ENCODE peak calls at places on chromosome 20, in six cellular contexts. One of them, this sample, is unnamed.

GRCh38 chr20:1537731-1538058 is 19.8 kb downstream of the SIRPD start:
- DNase-seq in iPS DF 19.7: no peak
- DNase-seq in stimulated activated CD4-positive, alpha-beta T cell treated with anti-CD3 and anti-CD28 coated beads, Interleukin-4, amount 100 ng/mL, for 48 hours: no peak
- DNase-seq in GM03348: no peak
- DNase-seq in Caco-2: no peak
- DNase-seq in A549: no peak
- DNase-seq in this sample: no peak

GRCh38 chr20:50374541-50375078 is 135.6 kb upstream of the PTPN1 start:
- DNase-seq in A549: no peak
- DNase-seq in Caco-2: no peak
- DNase-seq in GM03348: no peak
- DNase-seq in stimulated activated CD4-positive, alpha-beta T cell treated with anti-CD3 and anti-CD28 coated beads, Interleukin-4, amount 100 ng/mL, for 48 hours: no peak
- DNase-seq in iPS DF 19.7: no peak
- DNase-seq in this sample: no peak

GRCh38 chr20:36575066-36575743 is 1.8 kb downstream of the TGIF2 start:
- DNase-seq in GM03348: peak; percentile 45
- DNase-seq in stimulated activated CD4-positive, alpha-beta T cell treated with anti-CD3 and anti-CD28 coated beads, Interleukin-4, amount 100 ng/mL, for 48 hours: no peak
- DNase-seq in Caco-2: peak; percentile 68
- DNase-seq in A549: peak; percentile 35
- DNase-seq in iPS DF 19.7: no peak
- DNase-seq in this sample: peak; percentile 74

GRCh38 chr20:53408728-53409157 is 184.9 kb downstream of the ZNF217 start:
- DNase-seq in A549: no peak
- DNase-seq in Caco-2: no peak
- DNase-seq in iPS DF 19.7: no peak
- DNase-seq in stimulated activated CD4-positive, alpha-beta T cell treated with anti-CD3 and anti-CD28 coated beads, Interleukin-4, amount 100 ng/mL, for 48 hours: no peak
- DNase-seq in GM03348: peak; percentile 53
- DNase-seq in this sample: no peak

GRCh38 chr20:676315-676937 is 824 bp upstream of the SCRT2 start:
- DNase-seq in A549: no peak
- DNase-seq in stimulated activated CD4-positive, alpha-beta T cell treated with anti-CD3 and anti-CD28 coated beads, Interleukin-4, amount 100 ng/mL, for 48 hours: no peak
- DNase-seq in Caco-2: no peak
- DNase-seq in iPS DF 19.7: no peak
- DNase-seq in GM03348: no peak
- DNase-seq in this sample: no peak

GRCh38 chr20:61295726-61296628 is 43.9 kb downstream of the CDH4 start:
- DNase-seq in A549: no peak
- DNase-seq in iPS DF 19.7: no peak
- DNase-seq in stimulated activated CD4-positive, alpha-beta T cell treated with anti-CD3 and anti-CD28 coated beads, Interleukin-4, amount 100 ng/mL, for 48 hours: no peak
- DNase-seq in GM03348: no peak
- DNase-seq in Caco-2: no peak
- DNase-seq in this sample: no peak

GRCh38 chr20:7375905-7376304 is 564.4 kb downstream of the HAO1 start:
- DNase-seq in GM03348: peak; percentile 4
- DNase-seq in stimulated activated CD4-positive, alpha-beta T cell treated with anti-CD3 and anti-CD28 coated beads, Interleukin-4, amount 100 ng/mL, for 48 hours: no peak
- DNase-seq in A549: peak; percentile 31
- DNase-seq in iPS DF 19.7: no peak
- DNase-seq in Caco-2: no peak
- DNase-seq in this sample: no peak

GRCh38 chr20:17762243-17762872 is 62.6 kb downstream of the BANF2 start:
- DNase-seq in iPS DF 19.7: no peak
- DNase-seq in A549: no peak
- DNase-seq in GM03348: no peak
- DNase-seq in stimulated activated CD4-positive, alpha-beta T cell treated with anti-CD3 and anti-CD28 coated beads, Interleukin-4, amount 100 ng/mL, for 48 hours: no peak
- DNase-seq in Caco-2: no peak
- DNase-seq in this sample: no peak

GRCh38 chr20:48503166-48503815 is 324.5 kb downstream of the PREX1 start:
- DNase-seq in stimulated activated CD4-positive, alpha-beta T cell treated with anti-CD3 and anti-CD28 coated beads, Interleukin-4, amount 100 ng/mL, for 48 hours: no peak
- DNase-seq in iPS DF 19.7: no peak
- DNase-seq in A549: no peak
- DNase-seq in GM03348: no peak
- DNase-seq in Caco-2: no peak
- DNase-seq in this sample: no peak

GRCh38 chr20:63540417-63541186 is 3.4 kb upstream of the PTK6 start:
- DNase-seq in iPS DF 19.7: no peak
- DNase-seq in A549: no peak
- DNase-seq in stimulated activated CD4-positive, alpha-beta T cell treated with anti-CD3 and anti-CD28 coated beads, Interleukin-4, amount 100 ng/mL, for 48 hours: no peak
- DNase-seq in GM03348: peak; percentile 54
- DNase-seq in Caco-2: no peak
- DNase-seq in this sample: no peak

GRCh38 chr20:22353586-22353985 is 230.8 kb downstream of the FOXA2 start:
- DNase-seq in stimulated activated CD4-positive, alpha-beta T cell treated with anti-CD3 and anti-CD28 coated beads, Interleukin-4, amount 100 ng/mL, for 48 hours: no peak
- DNase-seq in A549: peak; percentile 37
- DNase-seq in Caco-2: no peak
- DNase-seq in GM03348: no peak
- DNase-seq in iPS DF 19.7: no peak
- DNase-seq in this sample: no peak

GRCh38 chr20:59439243-59439642 is 138.8 kb downstream of the EDN3 start:
- DNase-seq in A549: no peak
- DNase-seq in stimulated activated CD4-positive, alpha-beta T cell treated with anti-CD3 and anti-CD28 coated beads, Interleukin-4, amount 100 ng/mL, for 48 hours: no peak
- DNase-seq in GM03348: no peak
- DNase-seq in iPS DF 19.7: no peak
- DNase-seq in Caco-2: no peak
- DNase-seq in this sample: peak; percentile 22

GRCh38 chr20:5191829-5192569 is 65.2 kb downstream of the CDS2 start:
- DNase-seq in iPS DF 19.7: peak; percentile 40
- DNase-seq in Caco-2: no peak
- DNase-seq in GM03348: peak; percentile 85
- DNase-seq in stimulated activated CD4-positive, alpha-beta T cell treated with anti-CD3 and anti-CD28 coated beads, Interleukin-4, amount 100 ng/mL, for 48 hours: no peak
- DNase-seq in A549: peak; percentile 81
- DNase-seq in this sample: peak; percentile 8

GRCh38 chr20:37833172-37833915 is 69.6 kb upstream of the VSTM2L start:
- DNase-seq in GM03348: no peak
- DNase-seq in Caco-2: no peak
- DNase-seq in iPS DF 19.7: no peak
- DNase-seq in stimulated activated CD4-positive, alpha-beta T cell treated with anti-CD3 and anti-CD28 coated beads, Interleukin-4, amount 100 ng/mL, for 48 hours: no peak
- DNase-seq in A549: no peak
- DNase-seq in this sample: no peak

GRCh38 chr20:32580970-32581838 is 3.9 kb downstream of the NOL4L start:
- DNase-seq in A549: no peak
- DNase-seq in stimulated activated CD4-positive, alpha-beta T cell treated with anti-CD3 and anti-CD28 coated beads, Interleukin-4, amount 100 ng/mL, for 48 hours: no peak
- DNase-seq in GM03348: no peak
- DNase-seq in iPS DF 19.7: no peak
- DNase-seq in Caco-2: peak; percentile 75
- DNase-seq in this sample: no peak

GRCh38 chr20:58231678-58232077 is 3.2 kb upstream of the ANKRD60 start:
- DNase-seq in Caco-2: no peak
- DNase-seq in GM03348: no peak
- DNase-seq in A549: peak; percentile 37
- DNase-seq in iPS DF 19.7: no peak
- DNase-seq in stimulated activated CD4-positive, alpha-beta T cell treated with anti-CD3 and anti-CD28 coated beads, Interleukin-4, amount 100 ng/mL, for 48 hours: no peak
- DNase-seq in this sample: no peak

GRCh38 chr20:5041433-5041832 is 40.1 kb upstream of the SLC23A2 start:
- DNase-seq in GM03348: peak; percentile 86
- DNase-seq in iPS DF 19.7: no peak
- DNase-seq in stimulated activated CD4-positive, alpha-beta T cell treated with anti-CD3 and anti-CD28 coated beads, Interleukin-4, amount 100 ng/mL, for 48 hours: no peak
- DNase-seq in Caco-2: no peak
- DNase-seq in A549: no peak
- DNase-seq in this sample: no peak

GRCh38 chr20:61332016-61332975 is 80.2 kb downstream of the CDH4 start:
- DNase-seq in Caco-2: no peak
- DNase-seq in A549: no peak
- DNase-seq in stimulated activated CD4-positive, alpha-beta T cell treated with anti-CD3 and anti-CD28 coated beads, Interleukin-4, amount 100 ng/mL, for 48 hours: no peak
- DNase-seq in GM03348: no peak
- DNase-seq in iPS DF 19.7: no peak
- DNase-seq in this sample: no peak

GRCh38 chr20:4130404-4131189 is 115.2 kb upstream of the RNF24 start:
- DNase-seq in A549: peak; percentile 90
- DNase-seq in GM03348: peak; percentile 50
- DNase-seq in iPS DF 19.7: no peak
- DNase-seq in stimulated activated CD4-positive, alpha-beta T cell treated with anti-CD3 and anti-CD28 coated beads, Interleukin-4, amount 100 ng/mL, for 48 hours: no peak
- DNase-seq in Caco-2: no peak
- DNase-seq in this sample: peak; percentile 57

GRCh38 chr20:13231031-13231752 is 10.1 kb downstream of the ISM1 start:
- DNase-seq in A549: peak; percentile 19
- DNase-seq in iPS DF 19.7: no peak
- DNase-seq in stimulated activated CD4-positive, alpha-beta T cell treated with anti-CD3 and anti-CD28 coated beads, Interleukin-4, amount 100 ng/mL, for 48 hours: no peak
- DNase-seq in GM03348: no peak
- DNase-seq in Caco-2: no peak
- DNase-seq in this sample: no peak

GRCh38 chr20:17627101-17627950 is 54.7 kb downstream of the RRBP1 start:
- DNase-seq in iPS DF 19.7: no peak
- DNase-seq in A549: no peak
- DNase-seq in Caco-2: no peak
- DNase-seq in stimulated activated CD4-positive, alpha-beta T cell treated with anti-CD3 and anti-CD28 coated beads, Interleukin-4, amount 100 ng/mL, for 48 hours: no peak
- DNase-seq in GM03348: no peak
- DNase-seq in this sample: no peak

GRCh38 chr20:4482378-4482777 is 239.3 kb upstream of the PRND start:
- DNase-seq in Caco-2: no peak
- DNase-seq in GM03348: no peak
- DNase-seq in A549: no peak
- DNase-seq in iPS DF 19.7: no peak
- DNase-seq in stimulated activated CD4-positive, alpha-beta T cell treated with anti-CD3 and anti-CD28 coated beads, Interleukin-4, amount 100 ng/mL, for 48 hours: no peak
- DNase-seq in this sample: no peak

GRCh38 chr20:33522256-33522820 is 32.4 kb downstream of the CBFA2T2 start:
- DNase-seq in iPS DF 19.7: no peak
- DNase-seq in A549: no peak
- DNase-seq in stimulated activated CD4-positive, alpha-beta T cell treated with anti-CD3 and anti-CD28 coated beads, Interleukin-4, amount 100 ng/mL, for 48 hours: no peak
- DNase-seq in Caco-2: no peak
- DNase-seq in GM03348: no peak
- DNase-seq in this sample: no peak

GRCh38 chr20:21840991-21841390 is 135.5 kb downstream of the PAX1 start:
- DNase-seq in Caco-2: no peak
- DNase-seq in GM03348: no peak
- DNase-seq in A549: no peak
- DNase-seq in iPS DF 19.7: no peak
- DNase-seq in stimulated activated CD4-positive, alpha-beta T cell treated with anti-CD3 and anti-CD28 coated beads, Interleukin-4, amount 100 ng/mL, for 48 hours: no peak
- DNase-seq in this sample: no peak

GRCh38 chr20:5767493-5768098 is 17.4 kb downstream of the SHLD1 start:
- DNase-seq in stimulated activated CD4-positive, alpha-beta T cell treated with anti-CD3 and anti-CD28 coated beads, Interleukin-4, amount 100 ng/mL, for 48 hours: no peak
- DNase-seq in iPS DF 19.7: no peak
- DNase-seq in GM03348: no peak
- DNase-seq in A549: no peak
- DNase-seq in Caco-2: no peak
- DNase-seq in this sample: no peak

GRCh38 chr20:3227936-3228749 is 10.8 kb downstream of the SLC4A11 start:
- DNase-seq in stimulated activated CD4-positive, alpha-beta T cell treated with anti-CD3 and anti-CD28 coated beads, Interleukin-4, amount 100 ng/mL, for 48 hours: no peak
- DNase-seq in A549: no peak
- DNase-seq in iPS DF 19.7: no peak
- DNase-seq in Caco-2: no peak
- DNase-seq in GM03348: no peak
- DNase-seq in this sample: no peak

GRCh38 chr20:59933849-59934585 is 580 bp upstream of the SYCP2 start:
- DNase-seq in A549: peak; percentile 79
- DNase-seq in Caco-2: peak; percentile 94
- DNase-seq in iPS DF 19.7: no peak
- DNase-seq in GM03348: peak; percentile 96
- DNase-seq in stimulated activated CD4-positive, alpha-beta T cell treated with anti-CD3 and anti-CD28 coated beads, Interleukin-4, amount 100 ng/mL, for 48 hours: peak; percentile 73
- DNase-seq in this sample: peak; percentile 98

GRCh38 chr20:37337208-37337955 is 8.6 kb upstream of the SRC start:
- DNase-seq in iPS DF 19.7: no peak
- DNase-seq in stimulated activated CD4-positive, alpha-beta T cell treated with anti-CD3 and anti-CD28 coated beads, Interleukin-4, amount 100 ng/mL, for 48 hours: no peak
- DNase-seq in A549: no peak
- DNase-seq in Caco-2: no peak
- DNase-seq in GM03348: no peak
- DNase-seq in this sample: no peak

GRCh38 chr20:61529354-61529753 is 277.3 kb downstream of the CDH4 start:
- DNase-seq in A549: no peak
- DNase-seq in Caco-2: no peak
- DNase-seq in stimulated activated CD4-positive, alpha-beta T cell treated with anti-CD3 and anti-CD28 coated beads, Interleukin-4, amount 100 ng/mL, for 48 hours: no peak
- DNase-seq in iPS DF 19.7: no peak
- DNase-seq in GM03348: peak; percentile 57
- DNase-seq in this sample: no peak

GRCh38 chr20:20371133-20371532 is 3.2 kb downstream of the INSM1 start:
- DNase-seq in A549: no peak
- DNase-seq in Caco-2: no peak
- DNase-seq in stimulated activated CD4-positive, alpha-beta T cell treated with anti-CD3 and anti-CD28 coated beads, Interleukin-4, amount 100 ng/mL, for 48 hours: no peak
- DNase-seq in GM03348: no peak
- DNase-seq in iPS DF 19.7: no peak
- DNase-seq in this sample: no peak

GRCh38 chr20:50126662-50127061 is 13.7 kb upstream of the UBE2V1 start:
- DNase-seq in GM03348: no peak
- DNase-seq in iPS DF 19.7: no peak
- DNase-seq in stimulated activated CD4-positive, alpha-beta T cell treated with anti-CD3 and anti-CD28 coated beads, Interleukin-4, amount 100 ng/mL, for 48 hours: no peak
- DNase-seq in Caco-2: no peak
- DNase-seq in A549: peak; percentile 73
- DNase-seq in this sample: no peak

GRCh38 chr20:33463332-33464101 is 20.0 kb upstream of the SNTA1 start:
- DNase-seq in iPS DF 19.7: no peak
- DNase-seq in GM03348: no peak
- DNase-seq in Caco-2: no peak
- DNase-seq in stimulated activated CD4-positive, alpha-beta T cell treated with anti-CD3 and anti-CD28 coated beads, Interleukin-4, amount 100 ng/mL, for 48 hours: no peak
- DNase-seq in A549: no peak
- DNase-seq in this sample: no peak

GRCh38 chr20:1800777-1801176 is 94.4 kb upstream of the SIRPA start:
- DNase-seq in iPS DF 19.7: no peak
- DNase-seq in A549: peak; percentile 56
- DNase-seq in GM03348: peak; percentile 60
- DNase-seq in Caco-2: no peak
- DNase-seq in stimulated activated CD4-positive, alpha-beta T cell treated with anti-CD3 and anti-CD28 coated beads, Interleukin-4, amount 100 ng/mL, for 48 hours: no peak
- DNase-seq in this sample: no peak

This sample was measured in Calu3.